ENCODE peak calls at places on chromosomes 13 and 19, in seven cellular contexts. B is HepG2, I is A549, N is IMR-90, H is GM12878, E is HCT116, V is H1. P is an unnamed sample.

GRCh38 chr19:11460207-11460606 is 20.6 kb downstream of the ELAVL3 start:
- DNase-seq in B (no peak), I (no peak), N (no peak), H (no peak), E (no peak), V (no peak), P (peak)

GRCh38 chr13:37136633-37137032 is 31.2 kb upstream of the CSNK1A1L start:
- DNase-seq in B (no peak), I (no peak), N (no peak), H (no peak), E (no peak), V (no peak), P (no peak)

GRCh38 chr19:55210120-55210493 is 806 bp upstream of the PTPRH start:
- DNase-seq in B (peak), I (peak), N (peak), H (no peak), E (peak), V (no peak), P (peak)

GRCh38 chr19:34481861-34482379 is 362 bp downstream of the WTIP start:
- DNase-seq in B (no peak), I (peak), N (no peak), H (no peak), E (no peak), V (peak), P (no peak)

GRCh38 chr19:48249502-48250014 is 6.2 kb downstream of the CARD8 start:
- DNase-seq in B (no peak), I (no peak), N (no peak), H (peak), E (no peak), V (no peak), P (peak)

GRCh38 chr19:17061205-17061604 is 14.0 kb downstream of the HAUS8 start:
- DNase-seq in B (no peak), I (no peak), N (no peak), H (no peak), E (no peak), V (no peak), P (no peak)

GRCh38 chr19:17487240-17488121 is 17.2 kb downstream of the SLC27A1 start:
- DNase-seq in B (no peak), I (no peak), N (no peak), H (no peak), E (no peak), V (no peak), P (no peak)

GRCh38 chr13:19959141-19959830 is 759 bp downstream of the ZMYM2 start:
- DNase-seq in B (peak), I (peak), N (peak), H (no peak), E (peak), V (peak), P (peak)

GRCh38 chr19:40264314-40265054 is 20.7 kb downstream of the AKT2 start:
- DNase-seq in B (no peak), I (no peak), N (no peak), H (no peak), E (no peak), V (no peak), P (no peak)

GRCh38 chr13:107585466-107585865 is 629.9 kb downstream of the LIG4 start:
- DNase-seq in B (no peak), I (no peak), N (peak), H (no peak), E (no peak), V (no peak), P (no peak)

GRCh38 chr13:91112191-91112579 is 235.3 kb upstream of the MIR17HG start:
- DNase-seq in B (no peak), I (no peak), N (no peak), H (no peak), E (no peak), V (no peak), P (no peak)

GRCh38 chr19:58557253-58558065 is 952 bp downstream of the UBE2M start:
- DNase-seq in B (no peak), I (no peak), N (no peak), H (no peak), E (no peak), V (no peak), P (no peak)
- TF ChIP-seq CEBPB in B (no peak), I (no peak), N (no peak), H (no peak), E (no peak), V (no peak), P (no peak)

DNA sequence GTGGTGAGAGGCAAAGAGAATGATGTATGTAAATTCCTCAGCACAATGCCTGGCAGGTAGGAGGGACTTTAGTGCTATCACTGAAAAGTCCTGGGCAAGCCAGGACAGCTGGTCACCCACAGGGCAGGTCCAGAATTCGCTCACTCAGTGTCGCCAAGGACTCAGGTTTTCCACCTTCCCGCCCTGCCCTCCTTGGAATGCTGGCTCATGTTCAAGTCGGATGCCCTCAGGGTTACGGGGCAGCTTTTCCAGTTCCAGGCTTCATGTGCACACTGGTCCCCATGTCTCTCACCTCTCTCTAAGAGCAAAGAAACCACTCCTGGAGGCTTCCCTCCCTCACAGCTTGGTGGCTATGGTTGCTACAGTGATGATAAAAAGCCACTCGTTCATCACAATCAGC is 24.8 kb upstream of the NAXD start:
- DNase-seq in B (no peak), I (no peak), N (no peak), H (no peak), E (no peak), V (no peak), P (no peak)
- TF ChIP-seq CEBPB in B (no peak), I (no peak), N (no peak), H (no peak), E (no peak), V (no peak), P (no peak)

GRCh38 chr13:60244381-60244780 is 80.7 kb upstream of the DIAPH3 start:
- DNase-seq in B (no peak), I (no peak), N (no peak), H (no peak), E (no peak), V (no peak), P (no peak)
- TF ChIP-seq CEBPB in B (no peak), I (no peak), N (no peak), H (no peak), E (no peak), V (no peak), P (no peak)

DNA sequence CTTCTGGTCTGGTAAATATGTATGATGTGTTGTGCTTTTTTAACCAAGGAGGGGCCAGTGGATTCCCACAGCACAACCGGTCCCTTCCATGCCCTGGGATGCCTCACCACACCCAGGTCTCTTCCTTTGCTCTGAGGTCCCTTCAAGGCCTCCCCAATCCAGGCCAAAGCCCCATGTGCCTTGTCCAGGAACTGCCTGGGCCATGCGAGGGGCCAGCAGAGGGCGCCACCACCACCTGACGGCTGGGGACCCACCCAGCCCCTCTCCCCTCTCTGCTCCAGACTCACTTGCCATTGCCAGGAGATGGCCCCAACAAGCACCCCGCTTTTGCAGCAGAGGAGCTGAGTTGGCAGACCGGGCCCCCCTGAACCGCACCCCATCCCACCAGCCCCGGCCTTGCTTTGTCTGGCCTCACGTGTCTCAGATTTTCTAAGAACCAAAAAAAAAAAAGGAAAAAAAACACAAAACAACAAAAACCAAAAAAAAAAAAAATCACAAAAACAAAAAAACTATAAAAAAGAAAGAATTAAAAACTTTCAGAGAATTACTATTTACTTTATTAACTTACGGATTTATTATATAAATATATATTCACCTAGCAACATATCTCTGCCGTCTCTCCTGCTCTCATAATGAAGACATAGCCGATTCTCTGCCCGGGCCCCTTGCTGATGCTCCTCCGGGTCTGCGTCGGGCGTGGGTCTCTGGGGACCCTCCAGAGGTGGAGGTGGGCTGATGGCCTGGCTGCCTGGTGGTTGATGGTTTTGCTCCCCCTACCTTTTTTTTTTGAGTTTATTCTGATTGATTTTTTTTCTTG is 14.4 kb downstream of the CAPN12 start:
- DNase-seq in B (peak), I (peak), N (peak), H (no peak), E (peak), V (peak), P (peak)
- TF ChIP-seq CEBPB in B (no peak), I (no peak), N (no peak), H (no peak), E (no peak), V (no peak), P (no peak)

GRCh38 chr13:92566767-92567166 is 659.8 kb upstream of the GPC6 start:
- DNase-seq in B (no peak), I (no peak), N (no peak), H (no peak), E (no peak), V (no peak), P (no peak)

DNA sequence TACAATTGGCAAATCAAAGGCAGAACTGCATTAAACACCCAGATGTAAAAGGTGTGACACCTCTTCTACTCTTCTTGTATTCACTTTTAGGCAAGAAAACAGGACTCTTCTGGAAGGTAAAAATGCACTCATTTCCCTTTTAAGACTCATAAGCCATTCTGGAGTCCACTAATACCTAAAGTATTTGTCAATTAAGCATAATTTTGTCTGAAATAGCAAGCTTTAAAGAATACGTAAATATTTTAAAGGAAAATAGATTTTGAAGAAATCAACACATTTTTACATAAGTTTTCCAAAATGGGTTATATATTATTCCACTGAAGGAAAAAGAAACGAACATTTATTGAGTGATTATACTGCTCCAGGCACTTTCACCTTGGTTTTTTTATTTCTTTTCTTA is 661.7 kb upstream of the GPC6 start:
- DNase-seq in B (no peak), I (no peak), N (no peak), H (no peak), E (no peak), V (no peak), P (no peak)
- TF ChIP-seq CEBPB in B (no peak), I (no peak), N (no peak), H (no peak), E (no peak), V (no peak), P (no peak)